ENCODE peak calls at places on chromosomes 12 and 14, in seven cellular contexts. L is stomach, X is GM12891, P is K562, B is GM23338, W is HCT116, Z is upper lobe of left lung. M is an unnamed sample.

GRCh38 chr12:69431604-69432222 is 38.5 kb upstream of the FRS2 start:
- DNase-seq in P (no peak), W (no peak), Z (no peak), X (no peak), L (no peak), B (no peak), M (no peak)

GRCh38 chr14:103073876-103074698 is 9.9 kb upstream of the LBHD2 start:
- DNase-seq in P (no peak), L (no peak), Z (no peak), W (no peak), B (no peak), X (no peak), M (no peak)

GRCh38 chr12:112140728-112141127 is 15.4 kb downstream of the TRAFD1 start:
- DNase-seq in Z (peak), W (no peak), P (no peak), X (no peak), L (peak), B (no peak), M (no peak)

GRCh38 chr12:14952295-14952995 is 9.0 kb downstream of the ARHGDIB start:
- DNase-seq in X (no peak), P (no peak), L (no peak), B (no peak), Z (peak), W (peak), M (no peak)

GRCh38 chr12:63989301-63989845 is 144.9 kb downstream of the SRGAP1 start:
- DNase-seq in B (no peak), Z (no peak), X (no peak), W (no peak), L (peak), P (no peak), M (no peak)

GRCh38 chr12:6735448-6736191 is 11.8 kb downstream of the COPS7A start:
- DNase-seq in W (no peak), X (peak), Z (peak), P (peak), L (peak), B (peak), M (no peak)

GRCh38 chr12:26870491-26871419 is 37.8 kb upstream of the ITPR2 start:
- DNase-seq in L (peak), W (peak), P (no peak), Z (peak), X (no peak), B (no peak), M (no peak)

GRCh38 chr14:75141967-75142366 is 15.1 kb upstream of the NEK9 start:
- DNase-seq in W (no peak), Z (no peak), L (no peak), P (no peak), X (no peak), B (peak), M (no peak)

GRCh38 chr14:31419179-31420012 is 954 bp downstream of the HEATR5A start:
- DNase-seq in L (no peak), W (no peak), Z (no peak), X (peak), B (no peak), P (no peak), M (no peak)

GRCh38 chr12:59388176-59388575 is 207.7 kb upstream of the SLC16A7 start:
- DNase-seq in Z (no peak), L (no peak), B (no peak), W (no peak), P (no peak), X (no peak), M (no peak)

GRCh38 chr12:25051583-25052190 is 102.8 kb upstream of the BCAT1 start:
- DNase-seq in W (no peak), X (peak), B (no peak), P (peak), L (no peak), Z (peak), M (peak)

GRCh38 chr12:122865268-122866231 is 30.3 kb downstream of the HIP1R start:
- DNase-seq in P (peak), L (peak), Z (peak), W (peak), B (peak), X (no peak), M (peak)

GRCh38 chr12:15580431-15580830 is 208.8 kb downstream of the EPS8 start:
- DNase-seq in Z (no peak), X (no peak), L (no peak), W (no peak), P (no peak), B (no peak), M (no peak)

GRCh38 chr14:31933716-31934115 is 143.4 kb upstream of the ARHGAP5 start:
- DNase-seq in B (peak), Z (no peak), X (no peak), L (no peak), P (no peak), W (no peak), M (no peak)

GRCh38 chr12:42698213-42698612 is 108.7 kb upstream of the PRICKLE1 start:
- DNase-seq in W (no peak), P (no peak), Z (no peak), X (no peak), B (no peak), L (no peak), M (no peak)

GRCh38 chr12:77226398-77226797 is 161.0 kb upstream of the E2F7 start:
- DNase-seq in L (no peak), X (no peak), P (no peak), W (no peak), B (no peak), Z (no peak), M (no peak)

GRCh38 chr12:3931721-3932120 is 58.5 kb upstream of the PARP11 start:
- DNase-seq in Z (no peak), B (no peak), L (no peak), P (no peak), X (no peak), W (no peak), M (no peak)

GRCh38 chr12:8562310-8562709 is 21.6 kb upstream of the CLEC4E start:
- DNase-seq in Z (no peak), L (no peak), W (no peak), P (peak), B (peak), X (no peak), M (no peak)

GRCh38 chr12:18250313-18250916 is 10.9 kb upstream of the PIK3C2G start:
- DNase-seq in P (peak), B (peak), X (peak), W (peak), L (no peak), Z (no peak), M (no peak)

GRCh38 chr14:31270196-31270772 is 62.7 kb upstream of the HECTD1 start:
- DNase-seq in X (no peak), P (peak), Z (no peak), W (no peak), L (no peak), B (peak), M (no peak)

GRCh38 chr14:102351023-102351422 is 11.7 kb downstream of the CINP start:
- DNase-seq in X (no peak), W (no peak), Z (peak), L (no peak), B (no peak), P (no peak), M (no peak)

GRCh38 chr14:81400202-81400678 is at the start of gene STON2:
- DNase-seq in Z (peak), P (peak), L (no peak), W (peak), B (no peak), X (no peak), M (no peak)

GRCh38 chr14:35406811-35407630 is 2.5 kb upstream of the NFKBIA start:
- DNase-seq in Z (no peak), B (peak), L (no peak), W (peak), X (no peak), P (peak), M (no peak)

GRCh38 chr12:75561921-75562320 is 50.5 kb upstream of the KRR1 start:
- DNase-seq in L (no peak), W (no peak), P (no peak), X (no peak), Z (no peak), B (no peak), M (no peak)

GRCh38 chr12:82554529-82554928 is 132.2 kb upstream of the TMTC2 start:
- DNase-seq in P (no peak), Z (no peak), W (no peak), B (no peak), L (no peak), X (no peak), M (no peak)

GRCh38 chr12:106386836-106387555 is 29.4 kb downstream of the POLR3B start:
- DNase-seq in P (no peak), L (no peak), W (no peak), B (no peak), X (no peak), Z (no peak), M (no peak)

GRCh38 chr14:76929927-76930326 is 98.6 kb downstream of the IRF2BPL start:
- DNase-seq in X (no peak), P (peak), B (peak), L (no peak), W (no peak), Z (no peak), M (no peak)

GRCh38 chr12:2246358-2246757 is 193.6 kb downstream of the CACNA1C start:
- DNase-seq in X (no peak), B (no peak), Z (no peak), W (no peak), P (no peak), L (no peak), M (no peak)

GRCh38 chr12:2248901-2249381 is 196.2 kb downstream of the CACNA1C start:
- DNase-seq in X (peak), B (no peak), P (no peak), W (no peak), Z (no peak), L (no peak), M (peak)

GRCh38 chr12:2247109-2247508 is 194.3 kb downstream of the CACNA1C start:
- DNase-seq in L (no peak), Z (no peak), P (no peak), B (no peak), X (no peak), W (no peak), M (no peak)

GRCh38 chr12:2250797-2251196 is 198.0 kb downstream of the CACNA1C start:
- DNase-seq in W (no peak), Z (no peak), L (no peak), P (no peak), B (no peak), X (no peak), M (no peak)

DNA sequence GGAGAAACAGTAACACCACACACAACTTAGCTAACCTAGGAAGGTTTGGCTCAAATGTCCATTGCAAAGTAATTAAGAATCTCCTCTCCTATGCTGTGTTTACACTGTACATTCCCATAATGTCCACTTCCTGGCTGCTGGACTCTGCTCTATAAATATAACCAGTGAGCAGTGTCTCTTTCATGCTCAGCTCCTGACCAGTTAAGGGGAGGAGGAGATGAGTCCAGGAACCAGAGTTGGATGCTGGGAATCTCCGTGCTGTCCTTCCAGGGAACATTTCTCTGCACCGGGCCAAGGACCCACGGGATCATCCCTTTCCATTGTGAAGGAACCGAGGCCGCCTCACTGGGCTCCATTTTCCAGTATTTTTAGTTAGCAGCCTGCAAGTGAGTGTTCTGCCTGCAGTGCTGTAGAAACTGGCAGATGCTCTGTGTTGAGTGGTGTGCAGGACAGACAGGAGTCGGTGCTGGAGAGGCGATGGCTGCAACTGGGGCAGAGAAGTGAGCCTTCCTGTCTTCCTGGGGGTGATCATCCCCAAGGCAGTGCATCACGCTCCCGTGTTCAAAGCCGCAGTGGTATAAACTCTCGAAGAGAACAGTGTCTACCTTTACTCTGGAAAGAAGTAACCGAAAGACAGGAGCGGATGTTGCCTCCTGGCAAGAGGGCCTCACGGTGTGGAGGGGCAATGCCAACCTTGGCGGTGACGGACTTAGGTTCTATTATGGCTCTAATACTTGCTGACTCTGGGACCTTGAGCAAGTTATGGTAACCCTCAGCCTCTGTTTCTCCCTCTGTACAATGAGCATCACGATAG is 195.5 kb downstream of the CACNA1C start:
- DNase-seq in B (no peak), W (no peak), L (no peak), X (no peak), P (no peak), Z (no peak), M (no peak)
- TF ChIP-seq POLR2AphosphoS5 in B (no peak), W (no peak), L (peak), X (no peak), P (no peak), Z (no peak), M (no peak)

DNA sequence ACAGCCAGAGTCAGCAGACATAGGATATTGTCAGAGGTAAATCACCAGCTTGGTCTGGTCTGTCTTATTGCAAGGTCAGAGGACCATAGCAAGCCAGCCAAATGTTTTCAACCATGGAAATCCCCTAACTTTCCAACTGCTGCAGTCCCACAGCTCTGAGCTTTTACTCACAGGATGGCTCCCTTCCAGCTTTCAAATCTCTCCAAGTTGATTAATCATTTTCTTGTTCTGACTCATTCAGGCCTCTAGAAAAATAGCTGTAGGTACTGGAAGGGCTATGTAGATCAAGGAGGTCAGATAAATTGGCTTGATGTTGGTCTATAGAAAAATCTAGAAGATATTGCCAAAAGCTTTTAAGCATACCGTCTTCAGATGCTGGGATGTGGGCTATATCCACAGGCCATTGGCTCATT is 413.1 kb downstream of the RAD51B start:
- DNase-seq in P (peak), L (peak), X (peak), Z (peak), W (peak), B (no peak), M (no peak)
- TF ChIP-seq POLR2AphosphoS5 in P (no peak), L (peak), X (no peak), Z (peak), W (no peak), B (no peak), M (peak)

GRCh38 chr12:120920178-120920577 is 16.0 kb upstream of the SPPL3 start:
- DNase-seq in P (no peak), B (no peak), Z (no peak), X (no peak), W (no peak), L (no peak), M (no peak)

GRCh38 chr12:120922279-120922678 is 18.1 kb upstream of the SPPL3 start:
- DNase-seq in P (no peak), W (no peak), B (peak), X (no peak), Z (no peak), L (no peak), M (no peak)

GRCh38 chr12:120930032-120930431 is 25.9 kb upstream of the SPPL3 start:
- DNase-seq in L (no peak), W (no peak), P (no peak), Z (no peak), X (no peak), B (no peak), M (no peak)

GRCh38 chr12:120928864-120929652 is 24.9 kb upstream of the SPPL3 start:
- DNase-seq in W (peak), X (no peak), B (peak), L (peak), P (no peak), Z (peak), M (no peak)

DNA sequence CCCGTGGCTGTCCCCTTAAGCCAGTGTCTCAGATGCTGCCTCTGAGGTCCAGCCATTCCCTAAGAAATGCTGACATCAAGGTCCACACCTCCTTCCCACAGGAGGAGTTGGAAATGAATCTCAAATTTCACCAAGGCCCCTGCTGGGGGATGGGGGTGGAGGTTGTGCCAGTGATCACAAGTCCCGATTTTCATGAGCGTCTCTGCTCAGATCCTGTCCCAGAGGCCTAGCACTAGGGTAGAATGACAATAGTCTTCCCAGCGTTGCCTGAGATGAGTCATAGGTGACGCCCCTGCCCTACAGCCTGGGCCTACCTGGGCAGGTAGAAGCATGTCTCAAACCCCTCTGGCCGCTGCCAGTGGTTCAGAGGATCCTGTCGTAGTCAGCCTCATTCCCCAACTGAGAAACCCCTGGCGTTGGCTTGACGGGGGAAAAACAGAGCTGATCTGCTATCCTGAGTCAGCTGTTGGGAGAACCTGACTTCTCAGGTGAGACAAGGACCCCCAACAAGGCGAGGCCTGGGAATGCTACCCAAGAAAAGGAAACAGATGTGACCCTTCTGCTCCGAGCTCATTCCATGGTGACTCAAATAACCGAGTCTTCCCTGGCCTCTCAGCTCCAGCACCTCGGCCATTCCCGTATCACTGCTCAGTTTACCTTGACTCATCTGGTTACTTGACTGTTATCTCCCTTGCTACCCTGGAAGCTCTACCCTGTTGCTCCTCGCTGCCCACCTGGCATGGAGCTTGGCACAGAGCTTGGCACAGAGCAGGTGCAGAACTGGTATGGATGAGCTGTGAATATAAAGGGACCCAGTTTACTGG is 21.8 kb upstream of the SPPL3 start:
- DNase-seq in B (peak), L (no peak), W (peak), P (no peak), X (no peak), Z (no peak), M (no peak)
- TF ChIP-seq POLR2AphosphoS5 in B (no peak), L (no peak), W (peak), P (no peak), X (no peak), Z (no peak), M (no peak)

GRCh38 chr14:21112267-21112666 is 11.4 kb downstream of the TMEM253 start:
- DNase-seq in W (no peak), B (no peak), X (no peak), Z (no peak), L (no peak), P (no peak), M (no peak)

GRCh38 chr14:21107360-21107781 is 6.5 kb downstream of the TMEM253 start:
- DNase-seq in W (peak), L (no peak), Z (no peak), X (no peak), P (peak), B (no peak), M (no peak)

GRCh38 chr14:21106506-21107359 is 5.9 kb downstream of the TMEM253 start:
- DNase-seq in W (peak), L (peak), P (peak), X (no peak), B (peak), Z (peak), M (no peak)

GRCh38 chr14:21108791-21109190 is 7.9 kb downstream of the TMEM253 start:
- DNase-seq in W (no peak), X (no peak), L (no peak), Z (no peak), P (no peak), B (no peak), M (no peak)

GRCh38 chr14:21109377-21110260 is 8.8 kb downstream of the TMEM253 start:
- DNase-seq in P (no peak), Z (no peak), L (no peak), W (no peak), B (peak), X (no peak), M (no peak)
- TF ChIP-seq POLR2AphosphoS5 in P (no peak), Z (no peak), L (no peak), W (no peak), B (no peak), X (no peak), M (peak)

GRCh38 chr14:22875748-22876319 is 4.3 kb downstream of the LRP10 start:
- DNase-seq in P (no peak), W (no peak), X (no peak), L (no peak), Z (no peak), B (no peak), M (no peak)
- TF ChIP-seq POLR2AphosphoS5 in P (no peak), W (no peak), X (no peak), L (no peak), Z (no peak), B (no peak), M (no peak)

GRCh38 chr14:60655114-60655897 is 6.0 kb upstream of the SIX1 start:
- DNase-seq in P (no peak), W (no peak), Z (no peak), B (peak), X (no peak), L (no peak), M (no peak)

GRCh38 chr14:60655898-60656754 is 6.8 kb upstream of the SIX1 start:
- DNase-seq in Z (no peak), P (no peak), L (no peak), W (no peak), X (no peak), B (peak), M (no peak)

GRCh38 chr14:60658116-60658515 is 8.8 kb upstream of the SIX1 start:
- DNase-seq in L (no peak), W (no peak), Z (no peak), P (no peak), X (no peak), B (peak), M (no peak)

GRCh38 chr14:60657609-60657983 is 8.3 kb upstream of the SIX1 start:
- DNase-seq in B (peak), X (no peak), P (no peak), Z (no peak), W (no peak), L (no peak), M (no peak)

DNA sequence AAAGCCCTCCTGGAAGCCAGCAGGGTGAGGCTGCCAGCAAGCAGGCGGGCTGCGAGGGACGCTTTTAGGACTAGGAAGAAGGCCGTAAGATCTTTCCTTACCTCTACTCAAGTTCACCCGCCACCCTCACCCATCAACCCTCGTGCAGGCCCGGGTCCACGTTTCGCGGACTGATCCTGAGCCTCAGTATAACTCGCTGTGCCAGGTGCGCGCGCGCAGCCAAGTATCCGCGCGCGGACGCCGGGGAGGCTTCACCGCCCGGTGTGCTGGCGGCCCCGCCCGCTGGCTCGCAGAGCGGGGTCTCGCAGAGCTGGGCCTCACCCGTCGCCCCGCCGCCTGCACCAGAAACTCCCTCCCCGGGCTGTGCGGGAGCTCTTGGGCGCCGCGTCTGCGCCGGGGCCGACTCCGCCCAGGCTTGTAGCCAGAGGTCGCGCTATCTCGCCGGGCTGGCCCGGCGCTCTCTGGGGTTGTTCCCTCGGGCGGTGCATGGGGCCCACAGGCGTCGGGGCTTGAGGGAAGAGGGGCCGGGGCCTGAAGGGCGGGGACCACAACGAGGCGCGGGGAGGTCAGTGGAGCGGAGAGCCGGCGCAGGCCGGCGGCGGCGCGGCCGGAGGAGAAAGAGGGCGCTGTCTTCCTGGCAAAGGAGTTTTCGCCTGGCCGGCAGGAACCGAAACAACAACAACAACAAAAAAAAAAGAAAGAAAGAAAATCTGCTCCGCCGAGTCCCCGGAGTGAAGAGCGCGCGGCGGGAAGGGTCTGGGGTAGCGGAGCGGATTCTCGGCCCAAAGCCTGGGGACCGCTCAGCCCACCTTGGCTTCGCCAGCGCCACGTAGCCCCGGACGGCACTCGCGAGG is 7.7 kb upstream of the SIX1 start:
- DNase-seq in W (no peak), P (peak), Z (peak), L (peak), B (peak), X (peak), M (peak)
- TF ChIP-seq POLR2AphosphoS5 in W (no peak), P (no peak), Z (no peak), L (no peak), B (no peak), X (no peak), M (no peak)